ENCODE peak calls at places on chromosomes 11 and 22, in eight cellular contexts. Q is stomach; S is SK-N-SH; N is NCI-H1436 treated with DMSO at 0.1 percent for 48 hours; A is activated naive CD8-positive, alpha-beta T cell treated with anti-CD3 and anti-CD28 coated beads, Interleukin-2, amount 50 U/mL, for 24 hours; B is CD8-positive, alpha-beta T cell; R is GM04504; E is Caki2. Z is an unnamed sample.

GRCh38 chr11:60924906-60925684 is 835 bp downstream of the TMEM132A start:
- DNase-seq in R (no peak), Q (no peak), E (no peak), S (peak), B (no peak), N (no peak), A (no peak), Z (no peak)

GRCh38 chr22:31087744-31088215 is 6.7 kb downstream of the SMTN start:
- DNase-seq in A (no peak), N (no peak), Q (no peak), R (no peak), B (no peak), E (no peak), S (peak), Z (no peak)

GRCh38 chr22:17717708-17718107 is 56.6 kb downstream of the BID start:
- DNase-seq in R (no peak), B (no peak), N (no peak), S (no peak), E (no peak), A (no peak), Q (no peak), Z (no peak)

GRCh38 chr11:45795379-45795778 is 9.6 kb upstream of the SLC35C1 start:
- DNase-seq in A (no peak), N (no peak), R (no peak), E (no peak), Q (no peak), S (no peak), B (no peak), Z (peak)

GRCh38 chr11:130179396-130180306 is 20.1 kb downstream of the ST14 start:
- DNase-seq in A (no peak), B (no peak), S (no peak), N (no peak), Q (no peak), R (no peak), E (peak), Z (peak)

GRCh38 chr11:10021563-10021962 is 272.5 kb downstream of the SBF2 start:
- DNase-seq in B (no peak), A (no peak), R (no peak), Q (no peak), E (no peak), N (no peak), S (peak), Z (no peak)

GRCh38 chr11:32018672-32019071 is 72.2 kb upstream of the RCN1 start:
- DNase-seq in E (no peak), N (no peak), S (no peak), R (no peak), B (no peak), A (no peak), Q (no peak), Z (no peak)

GRCh38 chr11:11865449-11865848 is 23.7 kb downstream of the USP47 start:
- DNase-seq in R (no peak), N (no peak), E (no peak), S (no peak), B (no peak), A (no peak), Q (no peak), Z (no peak)

GRCh38 chr11:10746871-10747270 is 4.2 kb upstream of the CTR9 start:
- DNase-seq in S (no peak), A (no peak), B (no peak), E (no peak), R (no peak), N (no peak), Q (no peak), Z (no peak)

GRCh38 chr22:46367707-46368191 is 32.2 kb downstream of the TRMU start:
- DNase-seq in S (peak), Q (peak), A (peak), B (peak), N (no peak), E (peak), R (no peak), Z (peak)